ENCODE peak calls at places on chromosomes 11 and 22, in four cellular contexts. W is ovary, V is PC-3, T is tibial artery. Z is an unnamed sample. For H3K4me1, the result is how much of the 10 kb centered on the place peaks cover.

GRCh38 chr22:24875862-24876506 is 70.0 kb downstream of the SGSM1 start:
- DNase-seq in W (no peak), T (no peak), V (peak), Z (no peak)

GRCh38 chr22:37105154-37105553 is 4.4 kb downstream of the TMPRSS6 start:
- DNase-seq in V (no peak), W (no peak), T (no peak), Z (no peak)

GRCh38 chr11:124864892-124865180 is 396 bp upstream of the ROBO3 start:
- DNase-seq in T (no peak), W (no peak), V (no peak), Z (no peak)

GRCh38 chr11:20617346-20617745 is 17.9 kb downstream of the SLC6A5 start:
- DNase-seq in V (no peak), W (no peak), T (no peak), Z (no peak)

GRCh38 chr11:76771446-76772099 is 11.6 kb upstream of the TSKU start:
- DNase-seq in V (no peak), T (no peak), W (no peak), Z (no peak)

GRCh38 chr22:27773236-27773550 is 28.4 kb downstream of the MN1 start:
- DNase-seq in T (no peak), W (no peak), V (no peak), Z (no peak)

GRCh38 chr11:72478596-72479143 is 44.3 kb upstream of the CLPB start:
- DNase-seq in W (no peak), T (no peak), V (no peak), Z (no peak)

GRCh38 chr11:133819916-133820315 is 25.4 kb downstream of the SPATA19 start:
- DNase-seq in T (no peak), V (no peak), W (no peak), Z (no peak)

GRCh38 chr11:86738615-86739014 is 61.7 kb upstream of the PRSS23 start:
- DNase-seq in V (no peak), T (no peak), W (no peak), Z (no peak)

GRCh38 chr11:13207665-13208594 is 69.7 kb upstream of the BMAL1 start:
- DNase-seq in T (peak), W (peak), V (peak), Z (no peak)

GRCh38 chr11:117915672-117916235 is 13.4 kb downstream of the TMPRSS13 start:
- DNase-seq in V (no peak), W (no peak), T (no peak), Z (peak)

GRCh38 chr11:90855531-90855930 is 632.7 kb upstream of the CHORDC1 start:
- DNase-seq in T (no peak), V (no peak), W (no peak), Z (no peak)

GRCh38 chr11:3877252-3878035 is 22.0 kb downstream of the STIM1 start:
- DNase-seq in V (peak), W (no peak), T (no peak), Z (no peak)

GRCh38 chr11:94602430-94603372 is 35.5 kb downstream of the PIWIL4 start:
- DNase-seq in V (peak), W (peak), T (peak), Z (no peak)

GRCh38 chr11:63573881-63574855 is 11.0 kb upstream of the PLAAT2 start:
- DNase-seq in V (no peak), W (peak), T (peak), Z (no peak)

GRCh38 chr11:108708173-108708572 is 43.3 kb downstream of the DDX10 start:
- DNase-seq in T (no peak), W (no peak), V (no peak), Z (no peak)

GRCh38 chr22:39419096-39419495 is 19.5 kb downstream of the TAB1 start:
- DNase-seq in T (no peak), V (no peak), W (no peak), Z (no peak)

GRCh38 chr11:131868769-131869482 is 498.5 kb downstream of the NTM start:
- DNase-seq in W (no peak), V (no peak), T (no peak), Z (no peak)

GRCh38 chr11:18540207-18541009 is 13.7 kb upstream of the TSG101 start:
- DNase-seq in W (no peak), V (peak), T (no peak), Z (no peak)

GRCh38 chr22:17816649-17817048 is 42.4 kb upstream of the BID start:
- DNase-seq in W (no peak), T (no peak), V (no peak), Z (no peak)

GRCh38 chr11:2298795-2299747 is 2.6 kb downstream of the C11orf21 start:
- DNase-seq in T (no peak), W (no peak), V (peak), Z (peak)

GRCh38 chr11:41237386-41237785 is 222.1 kb downstream of the LRRC4C start:
- DNase-seq in W (no peak), V (no peak), T (no peak), Z (no peak)

GRCh38 chr11:63884191-63884590 is 32.8 kb downstream of the RCOR2 start:
- DNase-seq in V (no peak), T (no peak), W (no peak), Z (no peak)

GRCh38 chr11:70876685-70877084 is 375.7 kb downstream of the SHANK2 start:
- DNase-seq in V (no peak), T (no peak), W (no peak), Z (no peak)

GRCh38 chr22:21984793-21985192 is 2.2 kb upstream of the TOP3B start:
- DNase-seq in V (peak), W (no peak), T (no peak), Z (no peak)

GRCh38 chr11:87645626-87646025 is 529.6 kb downstream of the RAB38 start:
- DNase-seq in T (no peak), V (no peak), W (no peak), Z (no peak)

GRCh38 chr11:94662065-94662779 is 95.1 kb downstream of the PIWIL4 start:
- DNase-seq in V (peak), T (no peak), W (no peak), Z (no peak)

DNA sequence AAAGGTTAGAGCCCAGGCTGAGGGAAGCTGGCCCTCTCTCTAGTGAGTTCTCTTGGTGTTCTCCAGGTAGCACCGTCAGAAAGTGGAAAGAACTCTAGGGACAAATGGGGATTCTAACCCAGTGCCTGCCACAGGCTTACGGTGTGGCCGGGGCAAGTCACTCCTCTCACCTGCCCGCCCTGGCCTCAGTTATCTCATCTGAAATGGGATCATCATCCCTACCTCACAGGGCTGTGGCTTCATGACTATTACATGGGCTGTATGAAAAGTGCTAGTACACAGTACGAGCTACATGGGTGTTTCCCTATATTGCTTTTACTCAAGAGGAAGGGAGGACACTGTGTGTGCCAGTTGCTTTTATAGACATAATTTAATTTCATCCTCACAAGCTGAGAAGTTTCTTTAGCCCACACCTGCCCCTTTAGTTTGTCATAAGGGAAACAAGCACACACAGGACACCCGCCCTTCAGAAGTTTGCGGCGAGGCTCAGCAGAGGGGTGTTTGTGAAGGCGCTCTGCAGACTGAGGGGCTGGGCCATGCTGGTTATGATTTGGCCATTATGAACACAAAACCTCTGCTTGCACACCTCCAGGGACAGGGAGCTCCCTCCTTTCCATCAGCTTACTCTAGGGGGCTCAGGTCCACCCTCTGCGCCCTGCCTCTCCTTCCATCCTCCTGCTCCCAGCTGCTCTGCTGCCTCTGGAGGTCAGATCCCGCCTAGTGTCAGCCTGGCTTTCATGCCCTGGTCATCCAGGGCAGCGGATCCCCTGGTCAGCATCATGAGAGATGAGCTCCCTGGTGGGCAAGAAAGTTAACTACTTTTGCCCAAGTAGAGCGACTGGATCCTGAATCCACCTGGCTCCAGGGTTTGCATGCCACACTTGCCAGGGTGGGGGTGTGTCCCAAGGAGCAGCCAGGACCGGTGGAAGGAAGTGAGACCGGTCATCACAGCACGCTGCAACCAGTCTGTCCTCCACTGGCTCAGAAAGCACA is 1.2 kb downstream of the KLHL35 start:
- DNase-seq in T (no peak), V (no peak), W (no peak), Z (no peak)
- TF ChIP-seq CTCF in T (no peak), V (peak), W (no peak), Z (no peak)

DNA sequence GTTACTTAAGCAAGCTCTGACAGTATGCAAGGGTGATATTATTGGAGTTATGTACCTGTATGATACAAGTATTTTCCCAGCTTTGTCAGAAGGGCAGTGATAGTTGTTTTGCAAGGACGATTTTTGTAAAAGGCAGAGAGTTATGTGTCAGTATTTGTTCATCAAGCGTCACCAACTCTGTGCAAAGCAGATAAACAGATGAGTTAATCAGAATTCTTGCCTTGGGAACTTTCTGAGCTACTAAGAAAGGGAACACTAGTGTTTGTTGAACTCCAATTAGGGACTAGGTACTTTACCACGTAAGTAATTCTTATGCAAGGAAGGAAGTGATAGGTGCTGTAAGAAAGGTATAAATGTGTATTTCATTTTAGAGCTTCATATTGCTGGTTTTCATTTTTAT is 1.5 kb downstream of the USP47 start:
- DNase-seq in T (no peak), W (no peak), V (peak), Z (no peak)
- H3K4me1 ChIP-seq in T (half or more), W (under half), V (under half), Z (half or more)

GRCh38 chr11:128830290-128830813 is 36.7 kb downstream of the KCNJ1 start:
- DNase-seq in T (no peak), V (no peak), W (no peak), Z (no peak)
- H3K27ac ChIP-seq in T (no peak), V (no peak), W (no peak), Z (no peak)

DNA sequence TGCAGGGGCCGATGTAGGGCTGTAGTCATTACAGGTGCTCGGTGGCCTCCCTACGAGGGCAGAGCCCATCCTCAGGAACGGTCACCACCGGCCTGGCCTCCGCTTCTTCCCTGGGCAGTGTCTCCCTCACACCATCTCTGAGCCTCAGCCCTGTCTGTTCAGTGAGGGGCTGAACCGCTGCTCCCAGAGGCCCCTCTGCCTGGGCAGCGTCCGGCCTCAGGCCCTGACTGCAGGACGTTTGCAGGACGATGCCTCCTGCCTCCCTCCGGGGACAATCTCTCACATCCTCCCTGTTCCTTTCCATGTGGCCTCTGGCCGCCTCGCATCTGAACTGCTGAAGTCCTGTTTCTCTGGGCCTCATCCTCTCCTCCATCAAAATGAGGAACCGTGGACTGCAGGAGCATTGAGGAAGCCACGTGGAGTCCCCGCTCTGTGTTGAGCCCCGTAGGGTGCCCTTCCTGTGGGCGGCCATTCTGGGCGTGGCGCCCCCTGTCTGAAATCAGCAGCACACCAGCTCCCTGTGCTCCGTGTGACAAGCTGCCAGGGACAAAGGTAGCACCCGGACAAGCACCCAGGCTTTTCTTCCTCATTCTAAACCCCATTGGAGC is 933.5 kb downstream of the BRD1 start:
- DNase-seq in W (no peak), V (no peak), T (no peak), Z (no peak)
- TF ChIP-seq CTCF in W (no peak), V (no peak), T (no peak), Z (no peak)

DNA sequence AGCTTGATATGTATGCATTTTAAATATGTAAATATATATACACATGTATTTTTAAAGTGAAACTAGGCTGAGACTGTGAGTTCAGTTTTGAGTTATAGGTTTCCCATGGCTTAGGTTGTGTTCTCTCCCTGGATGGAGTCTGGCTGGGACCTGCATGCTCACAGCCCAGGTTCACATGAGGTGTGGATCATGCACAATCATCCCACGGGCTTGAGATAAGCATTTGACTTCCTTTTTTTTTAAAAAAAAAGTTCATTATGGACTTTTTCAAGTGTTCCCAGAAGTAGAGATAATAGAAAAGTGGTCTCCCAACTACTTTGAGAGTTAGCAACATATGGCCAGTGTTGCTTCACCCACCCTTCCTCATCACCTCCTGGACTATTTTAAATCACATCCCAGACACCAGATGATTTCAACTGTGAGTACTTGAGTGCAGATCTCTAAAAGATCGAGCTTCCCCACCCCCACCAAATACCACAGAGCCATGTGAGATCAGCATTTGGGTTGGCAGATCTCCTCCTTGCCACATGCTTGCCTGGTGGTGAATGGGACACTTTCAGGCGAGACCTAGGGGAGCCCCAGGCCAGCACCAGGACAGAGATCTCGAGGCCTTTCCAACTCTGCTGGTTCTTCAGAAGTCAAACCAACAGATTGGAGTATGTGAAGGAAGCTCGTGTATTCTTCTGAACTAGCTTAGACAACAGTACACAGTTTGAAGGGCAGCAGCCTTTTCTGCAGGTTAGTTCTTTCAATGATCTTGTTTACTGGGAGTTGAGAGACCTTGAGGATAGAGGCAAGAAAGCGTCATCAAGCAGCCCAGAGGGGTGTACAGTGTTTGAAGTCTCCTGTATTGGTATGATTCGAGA is 15.9 kb downstream of the MED15 start:
- DNase-seq in V (no peak), T (no peak), W (no peak), Z (no peak)
- H3K4me1 ChIP-seq in V (under half), T (half or more), W (under half), Z (under half)